ENCODE peak calls at places on chromosomes 13 and 19, in ten cellular contexts. One of them, this sample, is unnamed.

GRCh38 chr19:29060833-29061364 is 152.1 kb downstream of the UQCRFS1 start:
- ATAC-seq in K562: no peak
- ATAC-seq in stimulated activated naive CD8-positive, alpha-beta T cell treated with anti-CD3 and anti-CD28 coated beads, Interleukin-15, Interleukin-2, amounts not matched to agents 100 U/mL and 50 U/mL, for 24 hours: no peak
- ATAC-seq in activated CD4-positive, CD25-positive, alpha-beta regulatory T cell treated with anti-CD3 and anti-CD28 coated beads, Interleukin-2, amount 50 U/mL, for 24 hours: no peak
- ATAC-seq in CD8-positive, alpha-beta T cell: no peak
- ATAC-seq in activated CD8-positive, alpha-beta memory T cell treated with anti-CD3 and anti-CD28 coated beads, Interleukin-2, amount 10 ng/mL, durations not matched to agents 7 days and 5 days: no peak
- ATAC-seq in activated naive CD4-positive, alpha-beta T cell treated with anti-CD3 and anti-CD28 coated beads, Interleukin-2, amount 50 U/mL, for 72 hours: no peak
- ATAC-seq in HepG2: no peak
- ATAC-seq in PC-3: no peak
- ATAC-seq in left ventricle myocardium superior: no peak
- ATAC-seq in this sample: no peak

GRCh38 chr19:23799321-23799720 is 40.6 kb upstream of the ZNF681 start:
- ATAC-seq in activated naive CD4-positive, alpha-beta T cell treated with anti-CD3 and anti-CD28 coated beads, Interleukin-2, amount 50 U/mL, for 72 hours: peak
- ATAC-seq in activated CD4-positive, CD25-positive, alpha-beta regulatory T cell treated with anti-CD3 and anti-CD28 coated beads, Interleukin-2, amount 50 U/mL, for 24 hours: peak
- ATAC-seq in K562: no peak
- ATAC-seq in activated CD8-positive, alpha-beta memory T cell treated with anti-CD3 and anti-CD28 coated beads, Interleukin-2, amount 10 ng/mL, durations not matched to agents 7 days and 5 days: peak
- ATAC-seq in stimulated activated naive CD8-positive, alpha-beta T cell treated with anti-CD3 and anti-CD28 coated beads, Interleukin-15, Interleukin-2, amounts not matched to agents 100 U/mL and 50 U/mL, for 24 hours: peak
- ATAC-seq in left ventricle myocardium superior: peak
- ATAC-seq in CD8-positive, alpha-beta T cell: peak
- ATAC-seq in HepG2: no peak
- ATAC-seq in PC-3: no peak
- ATAC-seq in this sample: no peak

GRCh38 chr19:30222428-30222873 is 149.7 kb upstream of the ZNF536 start:
- ATAC-seq in PC-3: no peak
- ATAC-seq in activated naive CD4-positive, alpha-beta T cell treated with anti-CD3 and anti-CD28 coated beads, Interleukin-2, amount 50 U/mL, for 72 hours: peak
- ATAC-seq in stimulated activated naive CD8-positive, alpha-beta T cell treated with anti-CD3 and anti-CD28 coated beads, Interleukin-15, Interleukin-2, amounts not matched to agents 100 U/mL and 50 U/mL, for 24 hours: no peak
- ATAC-seq in HepG2: peak
- ATAC-seq in CD8-positive, alpha-beta T cell: no peak
- ATAC-seq in activated CD8-positive, alpha-beta memory T cell treated with anti-CD3 and anti-CD28 coated beads, Interleukin-2, amount 10 ng/mL, durations not matched to agents 7 days and 5 days: peak
- ATAC-seq in K562: peak
- ATAC-seq in activated CD4-positive, CD25-positive, alpha-beta regulatory T cell treated with anti-CD3 and anti-CD28 coated beads, Interleukin-2, amount 50 U/mL, for 24 hours: no peak
- ATAC-seq in left ventricle myocardium superior: peak
- ATAC-seq in this sample: no peak

GRCh38 chr13:113160983-113161382 is 2.5 kb downstream of the PROZ start:
- ATAC-seq in activated CD8-positive, alpha-beta memory T cell treated with anti-CD3 and anti-CD28 coated beads, Interleukin-2, amount 10 ng/mL, durations not matched to agents 7 days and 5 days: peak
- ATAC-seq in HepG2: no peak
- ATAC-seq in activated naive CD4-positive, alpha-beta T cell treated with anti-CD3 and anti-CD28 coated beads, Interleukin-2, amount 50 U/mL, for 72 hours: peak
- ATAC-seq in activated CD4-positive, CD25-positive, alpha-beta regulatory T cell treated with anti-CD3 and anti-CD28 coated beads, Interleukin-2, amount 50 U/mL, for 24 hours: no peak
- ATAC-seq in stimulated activated naive CD8-positive, alpha-beta T cell treated with anti-CD3 and anti-CD28 coated beads, Interleukin-15, Interleukin-2, amounts not matched to agents 100 U/mL and 50 U/mL, for 24 hours: no peak
- ATAC-seq in CD8-positive, alpha-beta T cell: no peak
- ATAC-seq in left ventricle myocardium superior: no peak
- ATAC-seq in PC-3: no peak
- ATAC-seq in K562: no peak
- ATAC-seq in this sample: no peak

GRCh38 chr13:78657699-78658629 is 991 bp downstream of the OBI1 start:
- ATAC-seq in activated naive CD4-positive, alpha-beta T cell treated with anti-CD3 and anti-CD28 coated beads, Interleukin-2, amount 50 U/mL, for 72 hours: no peak
- ATAC-seq in stimulated activated naive CD8-positive, alpha-beta T cell treated with anti-CD3 and anti-CD28 coated beads, Interleukin-15, Interleukin-2, amounts not matched to agents 100 U/mL and 50 U/mL, for 24 hours: peak
- ATAC-seq in activated CD4-positive, CD25-positive, alpha-beta regulatory T cell treated with anti-CD3 and anti-CD28 coated beads, Interleukin-2, amount 50 U/mL, for 24 hours: no peak
- ATAC-seq in activated CD8-positive, alpha-beta memory T cell treated with anti-CD3 and anti-CD28 coated beads, Interleukin-2, amount 10 ng/mL, durations not matched to agents 7 days and 5 days: peak
- ATAC-seq in HepG2: peak
- ATAC-seq in PC-3: peak
- ATAC-seq in K562: peak
- ATAC-seq in left ventricle myocardium superior: no peak
- ATAC-seq in CD8-positive, alpha-beta T cell: no peak
- ATAC-seq in this sample: peak

GRCh38 chr19:16456652-16457194 is 15.0 kb downstream of the EPS15L1 start:
- ATAC-seq in stimulated activated naive CD8-positive, alpha-beta T cell treated with anti-CD3 and anti-CD28 coated beads, Interleukin-15, Interleukin-2, amounts not matched to agents 100 U/mL and 50 U/mL, for 24 hours: no peak
- ATAC-seq in left ventricle myocardium superior: no peak
- ATAC-seq in PC-3: no peak
- ATAC-seq in activated CD8-positive, alpha-beta memory T cell treated with anti-CD3 and anti-CD28 coated beads, Interleukin-2, amount 10 ng/mL, durations not matched to agents 7 days and 5 days: no peak
- ATAC-seq in HepG2: no peak
- ATAC-seq in activated naive CD4-positive, alpha-beta T cell treated with anti-CD3 and anti-CD28 coated beads, Interleukin-2, amount 50 U/mL, for 72 hours: peak
- ATAC-seq in K562: no peak
- ATAC-seq in activated CD4-positive, CD25-positive, alpha-beta regulatory T cell treated with anti-CD3 and anti-CD28 coated beads, Interleukin-2, amount 50 U/mL, for 24 hours: no peak
- ATAC-seq in CD8-positive, alpha-beta T cell: no peak
- ATAC-seq in this sample: peak

GRCh38 chr13:40137400-40137799 is 481.9 kb downstream of the COG6 start:
- ATAC-seq in activated CD8-positive, alpha-beta memory T cell treated with anti-CD3 and anti-CD28 coated beads, Interleukin-2, amount 10 ng/mL, durations not matched to agents 7 days and 5 days: no peak
- ATAC-seq in activated naive CD4-positive, alpha-beta T cell treated with anti-CD3 and anti-CD28 coated beads, Interleukin-2, amount 50 U/mL, for 72 hours: peak
- ATAC-seq in PC-3: no peak
- ATAC-seq in CD8-positive, alpha-beta T cell: no peak
- ATAC-seq in activated CD4-positive, CD25-positive, alpha-beta regulatory T cell treated with anti-CD3 and anti-CD28 coated beads, Interleukin-2, amount 50 U/mL, for 24 hours: peak
- ATAC-seq in left ventricle myocardium superior: no peak
- ATAC-seq in stimulated activated naive CD8-positive, alpha-beta T cell treated with anti-CD3 and anti-CD28 coated beads, Interleukin-15, Interleukin-2, amounts not matched to agents 100 U/mL and 50 U/mL, for 24 hours: peak
- ATAC-seq in HepG2: peak
- ATAC-seq in K562: no peak
- ATAC-seq in this sample: no peak

GRCh38 chr19:9968820-9969687 is 32.7 kb upstream of the OLFM2 start:
- ATAC-seq in K562: no peak
- ATAC-seq in stimulated activated naive CD8-positive, alpha-beta T cell treated with anti-CD3 and anti-CD28 coated beads, Interleukin-15, Interleukin-2, amounts not matched to agents 100 U/mL and 50 U/mL, for 24 hours: no peak
- ATAC-seq in activated CD8-positive, alpha-beta memory T cell treated with anti-CD3 and anti-CD28 coated beads, Interleukin-2, amount 10 ng/mL, durations not matched to agents 7 days and 5 days: no peak
- ATAC-seq in activated CD4-positive, CD25-positive, alpha-beta regulatory T cell treated with anti-CD3 and anti-CD28 coated beads, Interleukin-2, amount 50 U/mL, for 24 hours: no peak
- ATAC-seq in CD8-positive, alpha-beta T cell: no peak
- ATAC-seq in HepG2: no peak
- ATAC-seq in activated naive CD4-positive, alpha-beta T cell treated with anti-CD3 and anti-CD28 coated beads, Interleukin-2, amount 50 U/mL, for 72 hours: no peak
- ATAC-seq in left ventricle myocardium superior: no peak
- ATAC-seq in PC-3: no peak
- ATAC-seq in this sample: no peak